ENCODE peak calls at places on chromosomes 7 and 10, in five cellular contexts. V is HEK293T; Y is activated CD4-positive, alpha-beta T cell treated with anti-CD3 and anti-CD28 coated beads, Interleukin-2, amount 50 U/mL, for 24 hours; M is NCI-H1092 treated with DMSO at 0.1 percent for 48 hours; I is stimulated activated CD4-positive, alpha-beta T cell treated with anti-CD3 and anti-CD28 coated beads, TNF-alpha, amount 100 ng/mL, for 4 hours. O is an unnamed sample.

GRCh38 chr7:117092801-117093200 is 139.5 kb downstream of the ST7 start:
- DNase-seq in V (no peak), Y (no peak), M (no peak), I (no peak), O (no peak)

GRCh38 chr10:70000262-70000661 is 52.4 kb upstream of the MACROH2A2 start:
- DNase-seq in V (no peak), Y (no peak), M (no peak), I (no peak), O (no peak)

GRCh38 chr10:30701471-30702173 is 72.1 kb upstream of the LYZL2 start:
- DNase-seq in V (no peak), Y (peak), M (no peak), I (peak), O (no peak)

GRCh38 chr7:80584778-80585177 is 53.7 kb upstream of the CD36 start:
- DNase-seq in V (no peak), Y (no peak), M (no peak), I (no peak), O (no peak)

GRCh38 chr7:3922175-3922635 is 621.2 kb downstream of the SDK1 start:
- DNase-seq in V (peak), Y (no peak), M (peak), I (no peak), O (no peak)

GRCh38 chr7:11833431-11833830 is 1.4 kb upstream of the THSD7A start:
- DNase-seq in V (no peak), Y (no peak), M (peak), I (no peak), O (no peak)

GRCh38 chr7:13713092-13713491 is 276.4 kb downstream of the ETV1 start:
- DNase-seq in V (no peak), Y (no peak), M (no peak), I (no peak), O (no peak)

GRCh38 chr7:23471090-23471859 is 984 bp upstream of the IGF2BP3 start:
- DNase-seq in V (peak), Y (no peak), M (peak), I (no peak), O (peak)

GRCh38 chr10:58967551-58968418 is 208.7 kb upstream of the PHYHIPL start:
- DNase-seq in V (peak), Y (no peak), M (peak), I (no peak), O (no peak)

GRCh38 chr7:30646154-30646553 is 36.1 kb downstream of the CRHR2 start:
- DNase-seq in V (no peak), Y (no peak), M (no peak), I (no peak), O (no peak)

GRCh38 chr10:28910960-28911359 is 233.6 kb downstream of the BAMBI start:
- DNase-seq in V (no peak), Y (no peak), M (no peak), I (no peak), O (no peak)

GRCh38 chr10:118698421-118698820 is 56.3 kb downstream of the CACUL1 start:
- DNase-seq in V (peak), Y (peak), M (no peak), I (peak), O (no peak)

GRCh38 chr7:103751476-103751875 is 238.0 kb downstream of the RELN start:
- DNase-seq in V (no peak), Y (no peak), M (no peak), I (no peak), O (no peak)

GRCh38 chr7:98211221-98211675 is at the start of gene BHLHA15:
- DNase-seq in V (no peak), Y (no peak), M (peak), I (no peak), O (peak)

GRCh38 chr7:48274662-48275061 is 103.4 kb downstream of the ABCA13 start:
- DNase-seq in V (no peak), Y (no peak), M (no peak), I (no peak), O (no peak)

GRCh38 chr10:12481956-12482355 is 132.6 kb downstream of the CAMK1D start:
- DNase-seq in V (no peak), Y (no peak), M (no peak), I (no peak), O (no peak)

GRCh38 chr7:10793995-10794780 is 179.5 kb upstream of the PHF14 start:
- DNase-seq in V (no peak), Y (no peak), M (no peak), I (no peak), O (no peak)

GRCh38 chr10:93039721-93040120 is 20.9 kb upstream of the CYP26C1 start:
- DNase-seq in V (no peak), Y (no peak), M (no peak), I (no peak), O (no peak)

GRCh38 chr10:91944880-91945630 is 21.5 kb downstream of the BTAF1 start:
- DNase-seq in V (no peak), Y (peak), M (no peak), I (no peak), O (no peak)

GRCh38 chr7:139777304-139777890 is 401 bp downstream of the HIPK2 start:
- DNase-seq in V (peak), Y (no peak), M (peak), I (peak), O (peak)

GRCh38 chr10:120543291-120543690 is 86.3 kb downstream of the PLPP4 start:
- DNase-seq in V (no peak), Y (no peak), M (no peak), I (no peak), O (no peak)

GRCh38 chr10:509361-510102 is 179.9 kb downstream of the DIP2C start:
- DNase-seq in V (no peak), Y (no peak), M (no peak), I (no peak), O (no peak)

GRCh38 chr7:135514856-135515255 is 5.0 kb upstream of the CNOT4 start:
- DNase-seq in V (no peak), Y (no peak), M (no peak), I (no peak), O (no peak)

GRCh38 chr7:98531717-98532116 is 85.4 kb upstream of the NPTX2 start:
- DNase-seq in V (no peak), Y (no peak), M (no peak), I (no peak), O (no peak)

GRCh38 chr10:35559416-35559815 is 45.7 kb upstream of the GJD4 start:
- DNase-seq in V (no peak), Y (no peak), M (no peak), I (no peak), O (no peak)

GRCh38 chr10:98293550-98294269 is 25.7 kb upstream of the LOXL4 start:
- DNase-seq in V (no peak), Y (no peak), M (no peak), I (no peak), O (no peak)

GRCh38 chr10:8044908-8045727 is 9.4 kb upstream of the GATA3 start:
- DNase-seq in V (peak), Y (no peak), M (no peak), I (no peak), O (no peak)

GRCh38 chr7:123647106-123647730 is 8.4 kb upstream of the LMOD2 start:
- DNase-seq in V (no peak), Y (no peak), M (no peak), I (no peak), O (no peak)

GRCh38 chr7:148135106-148135505 is 455.5 kb upstream of the C7orf33 start:
- DNase-seq in V (peak), Y (no peak), M (no peak), I (no peak), O (no peak)

GRCh38 chr7:90337106-90337505 is 9.4 kb upstream of the GTPBP10 start:
- DNase-seq in V (no peak), Y (no peak), M (no peak), I (no peak), O (no peak)

GRCh38 chr10:45339896-45340295 is 24.5 kb upstream of the OR13A1 start:
- DNase-seq in V (no peak), Y (no peak), M (no peak), I (no peak), O (no peak)

GRCh38 chr10:62079885-62080559 is 178.5 kb downstream of the ARID5B start:
- DNase-seq in V (no peak), Y (no peak), M (no peak), I (no peak), O (no peak)

GRCh38 chr10:31947144-31947926 is 18.7 kb upstream of the ARHGAP12 start:
- DNase-seq in V (no peak), Y (no peak), M (peak), I (no peak), O (no peak)

GRCh38 chr7:22853674-22854157 is 31.1 kb upstream of the TOMM7 start:
- DNase-seq in V (no peak), Y (peak), M (no peak), I (no peak), O (no peak)

GRCh38 chr10:117533507-117534281 is 8.9 kb upstream of the EMX2 start:
- DNase-seq in V (no peak), Y (no peak), M (no peak), I (no peak), O (no peak)

GRCh38 chr7:22156205-22156604 is 200.7 kb downstream of the RAPGEF5 start:
- DNase-seq in V (no peak), Y (no peak), M (no peak), I (no peak), O (no peak)

GRCh38 chr10:90846746-90847145 is 11.1 kb downstream of the HTR7 start:
- DNase-seq in V (no peak), Y (no peak), M (no peak), I (no peak), O (no peak)

GRCh38 chr7:22464299-22464698 is 35.7 kb downstream of the STEAP1B start:
- DNase-seq in V (no peak), Y (no peak), M (no peak), I (no peak), O (no peak)

O was measured in type B pancreatic cell.